ENCODE peak calls at places on chromosomes 16 and 17, in six cellular contexts. N, J, W, L, P and R are unnamed samples.

GRCh38 chr16:6104423-6104822 is 1006.8 kb upstream of the EEF2KMT start:
- DNase-seq in L (no peak), P (no peak), W (no peak), N (no peak), J (no peak), R (no peak)

GRCh38 chr16:20617271-20617670 is 41.1 kb upstream of the ACSM2B start:
- DNase-seq in L (no peak), P (no peak), J (no peak), N (no peak), W (no peak), R (no peak)

GRCh38 chr16:54342966-54343365 is 56.4 kb upstream of the IRX3 start:
- DNase-seq in P (no peak), N (no peak), L (no peak), W (no peak), J (no peak), R (no peak)

GRCh38 chr16:90020838-90021382 is 1.7 kb upstream of the DBNDD1 start:
- DNase-seq in P (no peak), W (no peak), J (no peak), L (no peak), N (no peak), R (no peak)

GRCh38 chr17:9647014-9647413 is 1.7 kb downstream of the USP43 start:
- DNase-seq in L (no peak), W (no peak), N (no peak), P (no peak), J (peak; percentile 24), R (no peak)

GRCh38 chr16:74711938-74712337 is 11.3 kb upstream of the MLKL start:
- DNase-seq in W (no peak), P (no peak), L (no peak), N (no peak), J (no peak), R (no peak)

GRCh38 chr16:87060026-87060986 is 256.9 kb downstream of the C16orf95 start:
- DNase-seq in L (peak; percentile 18), N (no peak), J (no peak), W (no peak), P (no peak), R (no peak)

GRCh38 chr17:60231234-60231633 is 81.5 kb downstream of the CA4 start:
- DNase-seq in N (no peak), L (no peak), P (no peak), W (no peak), J (no peak), R (no peak)

GRCh38 chr16:2795714-2796143 is 2.5 kb upstream of the PRSS41 start:
- DNase-seq in W (no peak), J (no peak), P (no peak), N (peak; percentile 60), L (no peak), R (no peak)

GRCh38 chr17:64133546-64134215 is 3.7 kb upstream of the ERN1 start:
- DNase-seq in L (peak; percentile 60), N (no peak), J (peak; percentile 44), W (no peak), P (peak; percentile 61), R (no peak)

GRCh38 chr16:57564571-57565270 is 22.3 kb downstream of the ADGRG5 start:
- DNase-seq in L (no peak), N (no peak), P (no peak), J (no peak), W (no peak), R (no peak)

GRCh38 chr17:75878174-75878998 is at the start of gene TRIM47:
- DNase-seq in J (peak; percentile 73), N (peak; percentile 78), W (peak; percentile 90), L (peak; percentile 63), P (peak; percentile 76), R (peak; percentile 81)

GRCh38 chr16:11550651-11551498 is 35.8 kb downstream of the LITAF start:
- DNase-seq in W (no peak), P (no peak), N (no peak), J (no peak), L (no peak), R (no peak)

GRCh38 chr17:81025756-81026155 is 9.2 kb upstream of the BAIAP2 start:
- DNase-seq in J (no peak), L (no peak), N (no peak), W (no peak), P (no peak), R (no peak)

GRCh38 chr17:81112461-81112860 is 52.8 kb upstream of the PVALEF start:
- DNase-seq in N (no peak), L (no peak), P (no peak), J (no peak), W (no peak), R (no peak)

GRCh38 chr16:72620348-72620747 is 427.6 kb downstream of the ZFHX3 start:
- DNase-seq in P (no peak), N (no peak), L (no peak), J (no peak), W (no peak), R (no peak)

GRCh38 chr17:74521701-74522201 is 9.5 kb downstream of the CD300LB start:
- DNase-seq in W (no peak), L (no peak), N (no peak), P (peak; percentile 47), J (no peak), R (no peak)

GRCh38 chr16:83692224-83692623 is 115.6 kb upstream of the HSBP1 start:
- DNase-seq in N (no peak), L (no peak), W (no peak), J (no peak), P (no peak), R (no peak)

GRCh38 chr17:77324227-77324626 is 183.5 kb downstream of the SEC14L1 start:
- DNase-seq in W (peak; percentile 21), J (no peak), P (peak; percentile 46), L (no peak), N (no peak), R (peak; percentile 30)
- H3K4me3 ChIP-seq in W (no peak overlapping the region), J (no peak overlapping the region), P (no peak overlapping the region), L (no peak overlapping the region), N (no peak overlapping the region), R (no peak overlapping the region)

DNA sequence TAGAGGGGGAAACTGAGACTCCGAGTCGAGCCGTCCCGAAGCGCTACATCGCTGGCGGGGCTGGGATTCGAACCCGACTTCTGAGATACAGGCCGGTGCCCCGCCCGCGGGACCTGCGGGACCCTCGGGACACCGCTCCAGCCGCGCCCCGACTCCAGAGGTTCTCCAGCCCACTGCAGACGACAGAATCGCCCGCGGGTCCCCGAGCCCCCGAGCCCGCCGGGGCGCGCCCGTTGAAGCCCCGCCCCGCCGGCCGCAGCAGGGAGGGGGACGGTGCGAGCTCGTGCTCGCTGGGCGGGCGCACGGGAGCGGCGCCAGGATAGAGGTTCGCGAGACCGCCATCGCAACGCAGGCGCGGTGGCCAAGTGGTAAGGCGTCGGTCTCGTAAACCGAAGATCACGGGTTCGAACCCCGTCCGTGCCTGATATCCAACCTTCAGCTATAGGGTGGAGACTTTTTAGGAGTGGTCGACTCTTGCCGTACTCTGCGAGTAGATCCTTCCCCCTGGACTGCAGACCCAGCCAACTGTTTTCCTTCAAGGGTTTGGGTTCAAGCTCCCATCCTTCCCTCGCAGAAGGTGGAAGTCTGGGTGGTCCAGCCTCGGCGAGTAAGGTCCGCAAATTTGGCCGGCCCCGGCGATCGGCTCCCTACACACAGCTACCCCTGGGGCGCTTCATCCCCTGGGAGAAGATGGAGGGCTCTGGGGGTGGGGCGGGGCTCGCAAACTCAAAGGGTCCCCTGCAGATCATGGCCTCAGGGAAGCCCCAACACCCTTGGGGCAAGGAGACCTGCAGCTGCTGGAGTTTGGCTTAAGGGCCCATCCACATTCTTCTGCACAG is 214.6 kb downstream of the MRTFB start:
- DNase-seq in N (peak; percentile 95), W (peak; percentile 95), P (peak; percentile 97), L (peak; percentile 91), J (peak; percentile 95), R (peak; percentile 92)
- TF ChIP-seq POLR2A in N (no peak), W (no peak), P (peak; percentile 18), L (no peak), J (no peak), R (peak; percentile 46)

GRCh38 chr17:61393550-61393903 is 6.1 kb upstream of the TBX2 start:
- DNase-seq in N (no peak), P (no peak), W (no peak), L (no peak), J (no peak), R (no peak)

GRCh38 chr17:61392679-61393078 is 7.0 kb upstream of the TBX2 start:
- DNase-seq in L (no peak), W (no peak), J (no peak), N (no peak), P (no peak), R (no peak)

GRCh38 chr17:61395409-61395982 is 4.1 kb upstream of the TBX2 start:
- DNase-seq in J (no peak), P (no peak), L (no peak), W (peak; percentile 61), N (no peak), R (no peak)

GRCh38 chr17:61394630-61395408 is 4.8 kb upstream of the TBX2 start:
- DNase-seq in P (no peak), N (no peak), L (no peak), W (peak; percentile 62), J (no peak), R (no peak)

DNA sequence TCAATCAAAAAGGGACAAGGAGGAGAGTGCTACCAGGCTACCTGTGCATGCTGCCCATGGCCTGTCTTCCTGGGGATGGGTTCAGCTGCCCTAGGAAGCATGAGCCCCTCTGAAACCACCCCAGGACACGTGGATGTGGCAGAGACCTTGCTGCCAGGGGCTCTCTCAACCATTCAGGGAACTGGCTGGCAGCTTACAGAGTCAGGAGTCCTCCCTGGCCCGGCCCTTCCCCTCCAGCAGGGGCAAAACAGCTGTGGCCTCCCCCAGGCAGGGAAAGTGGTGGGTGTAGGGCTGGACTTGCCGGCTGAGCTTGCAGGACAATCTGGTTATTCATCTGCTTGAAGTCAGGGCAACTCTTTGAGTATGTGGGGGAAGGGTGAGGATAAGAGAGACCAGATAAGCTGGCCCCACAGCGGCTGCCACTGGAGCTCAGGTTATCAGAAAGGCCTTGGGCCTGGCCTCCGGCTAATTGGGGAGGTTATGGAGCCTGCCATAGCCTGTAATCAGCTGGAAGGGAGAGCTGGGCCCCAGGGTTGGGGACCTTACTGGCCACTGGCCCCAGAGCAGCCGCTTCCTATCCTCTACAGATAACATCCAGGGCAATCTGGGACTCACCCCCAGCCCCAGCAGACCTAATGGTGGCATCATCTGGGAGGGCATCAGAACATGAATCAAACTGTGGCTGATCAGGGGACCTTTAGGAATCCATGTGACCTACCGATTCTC is 5.6 kb upstream of the TBX2 start:
- DNase-seq in W (peak; percentile 51), J (no peak), L (no peak), P (no peak), N (no peak), R (no peak)
- H3K36me3 ChIP-seq in W (no peaks in the 10 kb centered on the region), J (no peaks in the 10 kb centered on the region), L (no peaks in the 10 kb centered on the region), P (no peaks in the 10 kb centered on the region), N (no peaks in the 10 kb centered on the region), R (no peaks in the 10 kb centered on the region)

DNA sequence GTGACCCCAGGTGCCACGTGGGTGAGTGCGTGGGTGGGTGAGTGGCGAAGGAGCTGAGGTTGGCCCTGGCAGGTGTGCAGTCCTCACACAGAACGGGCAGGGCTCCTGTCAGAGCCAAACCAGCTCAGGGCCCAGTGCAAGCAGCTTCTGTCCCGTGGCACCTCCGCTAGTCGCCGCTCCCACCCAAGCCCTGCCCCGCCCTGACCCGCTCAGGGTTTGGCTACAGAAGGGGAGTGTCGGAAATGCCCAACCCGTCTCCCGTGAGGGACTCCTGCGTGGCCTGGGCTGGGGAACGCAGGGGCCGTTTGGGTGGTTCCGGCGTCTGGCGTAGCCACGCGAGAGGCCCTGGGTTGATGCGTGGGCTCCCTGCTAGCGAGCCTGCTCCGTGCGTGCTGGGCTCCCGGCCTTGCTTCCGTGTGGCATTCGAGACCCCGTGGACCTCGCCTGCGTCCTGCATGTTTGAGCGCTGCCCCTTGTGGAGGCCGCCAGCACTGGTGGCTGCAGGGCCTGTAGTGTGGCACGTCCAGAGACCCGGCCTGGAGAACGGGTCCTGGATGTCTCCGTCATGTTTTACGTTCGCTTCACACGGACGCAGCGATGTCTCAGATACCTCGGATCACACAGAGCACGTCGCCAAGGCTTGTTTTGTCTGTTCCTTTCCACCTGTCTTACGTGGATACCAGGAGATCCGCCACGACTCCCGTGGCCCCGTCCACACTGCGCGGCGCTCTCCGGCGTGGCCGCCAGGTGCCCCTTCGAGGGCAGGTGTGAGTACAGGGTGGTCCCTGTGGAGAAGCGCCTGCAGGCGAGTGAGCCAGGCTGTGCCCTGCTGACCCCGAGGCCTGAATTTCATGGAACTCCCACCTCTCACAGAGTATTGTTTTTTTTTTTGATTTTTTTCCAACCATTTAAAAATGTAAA is 10.2 kb downstream of the CAPN15 start:
- DNase-seq in L (no peak), N (no peak), W (no peak), J (no peak), P (no peak), R (no peak)
- H3K4me3 ChIP-seq in L (no peak overlapping the region), N (no peak overlapping the region), W (no peak overlapping the region), J (no peak overlapping the region), P (no peak overlapping the region), R (no peak overlapping the region)